ENCODE peak calls at places on chromosomes 16 and 17, in seven cellular contexts. H is HEK293T; I is glutamatergic neuron; G is GM23338; Z is left colon; U is fibroblast of the aortic adventitia; T is CD8-positive, alpha-beta T cell. W is an unnamed sample.

GRCh38 chr16:85573696-85574641 is 39.2 kb upstream of the GSE1 start:
- DNase-seq in H (peak), I (no peak), G (no peak), Z (no peak), U (peak), T (no peak), W (no peak)

GRCh38 chr17:72788950-72789585 is 303.4 kb downstream of the SLC39A11 start:
- DNase-seq in H (no peak), I (no peak), G (peak), Z (no peak), U (peak), T (no peak), W (no peak)

GRCh38 chr16:88738167-88739084 is 32.1 kb downstream of the CTU2 start:
- DNase-seq in H (no peak), I (no peak), G (no peak), Z (no peak), U (no peak), T (no peak), W (no peak)

GRCh38 chr17:79953335-79953734 is 82.3 kb downstream of the TBC1D16 start:
- DNase-seq in H (no peak), I (no peak), G (no peak), Z (no peak), U (no peak), T (no peak), W (no peak)

GRCh38 chr17:205817-206216 is 24.4 kb upstream of the DOC2B start:
- DNase-seq in H (no peak), I (no peak), G (no peak), Z (no peak), U (no peak), T (no peak), W (no peak)

GRCh38 chr17:78716814-78717393 is 65.2 kb downstream of the CYTH1 start:
- DNase-seq in H (no peak), I (peak), G (peak), Z (peak), U (peak), T (no peak), W (no peak)

GRCh38 chr17:1598399-1599095 is 30.1 kb downstream of the SLC43A2 start:
- DNase-seq in H (no peak), I (no peak), G (peak), Z (no peak), U (no peak), T (no peak), W (no peak)

GRCh38 chr16:85471469-85472431 is 141.4 kb upstream of the GSE1 start:
- DNase-seq in H (no peak), I (no peak), G (no peak), Z (peak), U (no peak), T (no peak), W (no peak)

GRCh38 chr17:7903154-7904103 is 12.7 kb downstream of the RNF227 start:
- DNase-seq in H (peak), I (no peak), G (no peak), Z (no peak), U (no peak), T (no peak), W (no peak)

GRCh38 chr17:5785867-5786509 is 201.7 kb upstream of the NLRP1 start:
- DNase-seq in H (no peak), I (no peak), G (no peak), Z (no peak), U (peak), T (no peak), W (no peak)

GRCh38 chr17:3647769-3648540 is 11.4 kb downstream of the CTNS start:
- DNase-seq in H (peak), I (peak), G (peak), Z (peak), U (peak), T (no peak), W (no peak)

GRCh38 chr16:4316732-4317461 is 1.0 kb downstream of the GLIS2 start:
- DNase-seq in H (no peak), I (no peak), G (no peak), Z (no peak), U (peak), T (no peak), W (no peak)

GRCh38 chr16:58123896-58124600 is 5.1 kb downstream of the CFAP20 start:
- DNase-seq in H (no peak), I (no peak), G (no peak), Z (no peak), U (no peak), T (no peak), W (no peak)